ENCODE peak calls at places on chromosomes 4 and X, in eight cellular contexts. One of them, this sample, is unnamed.

GRCh38 chrX:123184858-123185251 is 777 bp downstream of the GRIA3 start:
- DNase-seq in upper lobe of right lung: no peak
- DNase-seq in lower leg skin: no peak
- DNase-seq in NCI-H2171 treated with DMSO at 0.1 percent for 48 hours: no peak
- DNase-seq in MG63: peak
- DNase-seq in AG09319: no peak
- DNase-seq in T-helper 2 cell: no peak
- DNase-seq in hippocampal formation: no peak
- DNase-seq in this sample: no peak

GRCh38 chrX:64977830-64978229 is 1.6 kb upstream of the ZC4H2 start:
- DNase-seq in upper lobe of right lung: no peak
- DNase-seq in T-helper 2 cell: no peak
- DNase-seq in AG09319: no peak
- DNase-seq in hippocampal formation: no peak
- DNase-seq in lower leg skin: no peak
- DNase-seq in MG63: no peak
- DNase-seq in NCI-H2171 treated with DMSO at 0.1 percent for 48 hours: no peak
- DNase-seq in this sample: peak

GRCh38 chr4:48669086-48669485 is 111.0 kb downstream of the FRYL start:
- DNase-seq in upper lobe of right lung: no peak
- DNase-seq in MG63: no peak
- DNase-seq in NCI-H2171 treated with DMSO at 0.1 percent for 48 hours: peak
- DNase-seq in lower leg skin: no peak
- DNase-seq in hippocampal formation: no peak
- DNase-seq in AG09319: no peak
- DNase-seq in T-helper 2 cell: no peak
- DNase-seq in this sample: no peak

GRCh38 chrX:154596290-154596929 is 11.5 kb downstream of the CTAG1A start:
- DNase-seq in NCI-H2171 treated with DMSO at 0.1 percent for 48 hours: no peak
- DNase-seq in AG09319: no peak
- DNase-seq in T-helper 2 cell: no peak
- DNase-seq in hippocampal formation: no peak
- DNase-seq in MG63: peak
- DNase-seq in upper lobe of right lung: no peak
- DNase-seq in lower leg skin: peak
- DNase-seq in this sample: peak

GRCh38 chr4:128286474-128287158 is 997 bp downstream of the PGRMC2 start:
- DNase-seq in MG63: no peak
- DNase-seq in hippocampal formation: no peak
- DNase-seq in upper lobe of right lung: no peak
- DNase-seq in NCI-H2171 treated with DMSO at 0.1 percent for 48 hours: peak
- DNase-seq in AG09319: no peak
- DNase-seq in T-helper 2 cell: no peak
- DNase-seq in lower leg skin: no peak
- DNase-seq in this sample: peak

GRCh38 chrX:109732319-109732779 is 708 bp downstream of the ACSL4 start:
- DNase-seq in upper lobe of right lung: no peak
- DNase-seq in lower leg skin: no peak
- DNase-seq in hippocampal formation: no peak
- DNase-seq in AG09319: no peak
- DNase-seq in T-helper 2 cell: no peak
- DNase-seq in NCI-H2171 treated with DMSO at 0.1 percent for 48 hours: peak
- DNase-seq in MG63: peak
- DNase-seq in this sample: peak

GRCh38 chrX:46260502-46260901 is 284.7 kb downstream of the ZNF674 start:
- DNase-seq in hippocampal formation: no peak
- DNase-seq in MG63: no peak
- DNase-seq in AG09319: no peak
- DNase-seq in lower leg skin: no peak
- DNase-seq in T-helper 2 cell: no peak
- DNase-seq in upper lobe of right lung: no peak
- DNase-seq in NCI-H2171 treated with DMSO at 0.1 percent for 48 hours: no peak
- DNase-seq in this sample: no peak

GRCh38 chr4:89142691-89143669 is 31.6 kb downstream of the TIGD2 start:
- DNase-seq in lower leg skin: no peak
- DNase-seq in hippocampal formation: no peak
- DNase-seq in MG63: no peak
- DNase-seq in AG09319: no peak
- DNase-seq in upper lobe of right lung: no peak
- DNase-seq in NCI-H2171 treated with DMSO at 0.1 percent for 48 hours: peak
- DNase-seq in T-helper 2 cell: no peak
- DNase-seq in this sample: no peak

GRCh38 chr4:183797445-183798248 is 107.5 kb upstream of the STOX2 start:
- DNase-seq in MG63: peak
- DNase-seq in upper lobe of right lung: peak
- DNase-seq in NCI-H2171 treated with DMSO at 0.1 percent for 48 hours: peak
- DNase-seq in AG09319: no peak
- DNase-seq in hippocampal formation: no peak
- DNase-seq in T-helper 2 cell: no peak
- DNase-seq in lower leg skin: no peak
- DNase-seq in this sample: no peak

GRCh38 chr4:56077676-56078075 is 128.9 kb downstream of the CEP135 start:
- DNase-seq in AG09319: no peak
- DNase-seq in lower leg skin: no peak
- DNase-seq in hippocampal formation: no peak
- DNase-seq in NCI-H2171 treated with DMSO at 0.1 percent for 48 hours: no peak
- DNase-seq in T-helper 2 cell: no peak
- DNase-seq in MG63: no peak
- DNase-seq in upper lobe of right lung: no peak
- DNase-seq in this sample: no peak

GRCh38 chr4:7819446-7819845 is 120.2 kb downstream of the AFAP1 start:
- DNase-seq in hippocampal formation: no peak
- DNase-seq in upper lobe of right lung: peak
- DNase-seq in AG09319: no peak
- DNase-seq in MG63: no peak
- DNase-seq in T-helper 2 cell: no peak
- DNase-seq in lower leg skin: peak
- DNase-seq in NCI-H2171 treated with DMSO at 0.1 percent for 48 hours: no peak
- DNase-seq in this sample: no peak

GRCh38 chr4:57270350-57270749 is 160.2 kb upstream of the IGFBP7 start:
- DNase-seq in T-helper 2 cell: no peak
- DNase-seq in upper lobe of right lung: no peak
- DNase-seq in hippocampal formation: no peak
- DNase-seq in AG09319: no peak
- DNase-seq in NCI-H2171 treated with DMSO at 0.1 percent for 48 hours: no peak
- DNase-seq in lower leg skin: no peak
- DNase-seq in MG63: no peak
- DNase-seq in this sample: no peak

GRCh38 chrX:123818243-123818642 is 41.6 kb upstream of the XIAP start:
- DNase-seq in lower leg skin: no peak
- DNase-seq in NCI-H2171 treated with DMSO at 0.1 percent for 48 hours: no peak
- DNase-seq in MG63: peak
- DNase-seq in hippocampal formation: no peak
- DNase-seq in T-helper 2 cell: no peak
- DNase-seq in upper lobe of right lung: no peak
- DNase-seq in AG09319: no peak
- DNase-seq in this sample: peak

GRCh38 chrX:72348247-72348979 is 42.7 kb upstream of the CITED1 start:
- DNase-seq in hippocampal formation: no peak
- DNase-seq in MG63: no peak
- DNase-seq in T-helper 2 cell: no peak
- DNase-seq in lower leg skin: peak
- DNase-seq in upper lobe of right lung: no peak
- DNase-seq in NCI-H2171 treated with DMSO at 0.1 percent for 48 hours: no peak
- DNase-seq in AG09319: no peak
- DNase-seq in this sample: no peak

GRCh38 chr4:1802720-1803522 is 9.8 kb downstream of the FGFR3 start:
- DNase-seq in upper lobe of right lung: no peak
- DNase-seq in MG63: no peak
- DNase-seq in hippocampal formation: no peak
- DNase-seq in NCI-H2171 treated with DMSO at 0.1 percent for 48 hours: no peak
- DNase-seq in T-helper 2 cell: no peak
- DNase-seq in AG09319: no peak
- DNase-seq in lower leg skin: no peak
- DNase-seq in this sample: no peak

GRCh38 chrX:2629316-2630168 is 61.6 kb upstream of the CD99 start:
- DNase-seq in MG63: no peak
- DNase-seq in lower leg skin: no peak
- DNase-seq in NCI-H2171 treated with DMSO at 0.1 percent for 48 hours: no peak
- DNase-seq in T-helper 2 cell: no peak
- DNase-seq in hippocampal formation: no peak
- DNase-seq in upper lobe of right lung: no peak
- DNase-seq in AG09319: no peak
- DNase-seq in this sample: no peak

GRCh38 chrX:131393426-131393825 is 104.3 kb upstream of the IGSF1 start:
- DNase-seq in lower leg skin: no peak
- DNase-seq in AG09319: no peak
- DNase-seq in T-helper 2 cell: no peak
- DNase-seq in MG63: no peak
- DNase-seq in NCI-H2171 treated with DMSO at 0.1 percent for 48 hours: no peak
- DNase-seq in upper lobe of right lung: no peak
- DNase-seq in hippocampal formation: no peak
- DNase-seq in this sample: no peak

This sample was measured in IMR-90.